ENCODE peak calls at places on chromosomes 4 and X, in four cellular contexts. M, R, Q and P are unnamed samples.

GRCh38 chrX:30822068-30822671 is 66.9 kb downstream of the TAB3 start:
- DNase-seq in M (no peak), R (no peak), Q (no peak), P (no peak)

GRCh38 chrX:146396409-146396808 is 413.2 kb upstream of the CXorf51B start:
- DNase-seq in M (no peak), Q (no peak), R (no peak), P (no peak)

GRCh38 chr4:17068885-17069284 is 170.4 kb upstream of the LDB2 start:
- DNase-seq in R (no peak), Q (no peak), M (no peak), P (no peak)

GRCh38 chr4:187232201-187232600 is 508.5 kb upstream of the FAT1 start:
- DNase-seq in R (no peak), M (no peak), Q (no peak), P (no peak)

GRCh38 chr4:20623936-20624335 is 76.3 kb upstream of the PACRGL start:
- DNase-seq in Q (no peak), M (no peak), R (no peak), P (no peak)

GRCh38 chr4:4673070-4673469 is 131.2 kb upstream of the STX18 start:
- DNase-seq in M (no peak), Q (peak; percentile 30), R (no peak), P (no peak)

GRCh38 chr4:109820563-109820962 is 5.0 kb downstream of the GAR1 start:
- DNase-seq in R (no peak), M (no peak), Q (no peak), P (no peak)

GRCh38 chr4:3708611-3709010 is 57.6 kb upstream of the ADRA2C start:
- DNase-seq in R (no peak), Q (no peak), M (no peak), P (peak; percentile 51)

GRCh38 chr4:141132689-141133145 is 552 bp downstream of the RNF150 start:
- DNase-seq in Q (no peak), M (no peak), R (peak; percentile 63), P (no peak)

GRCh38 chrX:19129694-19130093 is 7.4 kb upstream of the ADGRG2 start:
- DNase-seq in Q (no peak), R (no peak), M (no peak), P (no peak)

GRCh38 chrX:13305091-13305490 is 14.8 kb downstream of the ATXN3L start:
- DNase-seq in M (no peak), Q (no peak), R (no peak), P (no peak)

GRCh38 chr4:476501-476900 is 22.5 kb downstream of the ZNF721 start:
- DNase-seq in M (no peak), Q (no peak), R (no peak), P (no peak)

GRCh38 chr4:8385611-8386010 is 54.9 kb downstream of the ACOX3 start:
- DNase-seq in M (no peak), R (no peak), Q (no peak), P (peak; percentile 75)

GRCh38 chr4:185395255-185395955 is at the start of gene LRP2BP:
- DNase-seq in R (no peak), M (no peak), Q (peak; percentile 68), P (no peak)

GRCh38 chrX:148811236-148811635 is 310.8 kb downstream of the AFF2 start:
- DNase-seq in Q (no peak), M (no peak), R (no peak), P (no peak)

GRCh38 chr4:61959087-61959486 is 759.0 kb downstream of the ADGRL3 start:
- DNase-seq in M (no peak), R (no peak), Q (no peak), P (no peak)

GRCh38 chrX:1465261-1466231 is 12.8 kb upstream of the ASMTL start:
- DNase-seq in M (no peak), R (peak; percentile 52), Q (no peak), P (no peak)

GRCh38 chr4:182306792-182307507 is 63.7 kb downstream of the TENM3 start:
- DNase-seq in M (no peak), Q (peak; percentile 18), R (no peak), P (no peak)

GRCh38 chr4:41748074-41748787 is at the start of gene PHOX2B:
- DNase-seq in R (no peak), Q (no peak), M (no peak), P (no peak)

GRCh38 chr4:41160010-41160789 is 54.1 kb downstream of the APBB2 start:
- DNase-seq in Q (no peak), M (no peak), R (no peak), P (no peak)

GRCh38 chr4:3223986-3224748 is 24.8 kb upstream of the MSANTD1 start:
- DNase-seq in R (peak; percentile 30), Q (no peak), M (no peak), P (peak; percentile 66)

GRCh38 chrX:14546190-14546589 is 16.9 kb downstream of the GLRA2 start:
- DNase-seq in Q (peak; percentile 4), M (no peak), R (no peak), P (no peak)

GRCh38 chr4:87339440-87339839 is 16.8 kb upstream of the HSD17B13 start:
- DNase-seq in Q (no peak), R (no peak), M (no peak), P (no peak)

GRCh38 chr4:40321671-40322131 is 13.4 kb upstream of the CHRNA9 start:
- DNase-seq in M (no peak), R (no peak), Q (peak; percentile 71), P (no peak)

GRCh38 chr4:186104114-186104894 is at the start of gene FAM149A:
- DNase-seq in Q (peak; percentile 10), R (peak; percentile 89), M (peak; percentile 49), P (no peak)

GRCh38 chrX:1564750-1565683 is 26.4 kb upstream of the AKAP17A start:
- DNase-seq in M (no peak), R (peak; percentile 2), Q (no peak), P (no peak)

GRCh38 chr4:100299019-100299418 is 108.8 kb upstream of the DDIT4L start:
- DNase-seq in R (no peak), Q (no peak), M (no peak), P (no peak)

GRCh38 chr4:33722800-33723511 is 2521.4 kb downstream of the ARAP2 start:
- DNase-seq in R (no peak), M (no peak), Q (peak; percentile 76), P (no peak)

GRCh38 chr4:65911720-65912119 is 241.4 kb upstream of the EPHA5 start:
- DNase-seq in Q (no peak), M (no peak), R (no peak), P (no peak)

GRCh38 chr4:111031180-111031579 is 408.3 kb upstream of the PITX2 start:
- DNase-seq in M (no peak), Q (no peak), R (no peak), P (no peak)

GRCh38 chr4:173486714-173487392 is 43.2 kb downstream of the HAND2 start:
- DNase-seq in M (no peak), R (no peak), Q (no peak), P (no peak)